ENCODE peak calls at places on chromosomes 5 and 9, in five cellular contexts. One of them, this sample, is unnamed.

GRCh38 chr9:13648676-13649075 is 369.2 kb upstream of the MPDZ start:
- DNase-seq in aorta: no peak
- DNase-seq in adrenal gland: no peak
- DNase-seq in RWPE1: peak
- DNase-seq in IMR-90: no peak
- DNase-seq in this sample: no peak

GRCh38 chr5:176491901-176492300 is 43.7 kb downstream of the FAF2 start:
- DNase-seq in aorta: no peak
- DNase-seq in adrenal gland: no peak
- DNase-seq in RWPE1: peak
- DNase-seq in IMR-90: no peak
- DNase-seq in this sample: no peak

GRCh38 chr5:65205016-65205415 is 276.7 kb downstream of the ADAMTS6 start:
- DNase-seq in aorta: no peak
- DNase-seq in adrenal gland: no peak
- DNase-seq in RWPE1: no peak
- DNase-seq in IMR-90: peak
- DNase-seq in this sample: no peak

GRCh38 chr5:21773456-21773855 is 1079.7 kb downstream of the CDH12 start:
- DNase-seq in aorta: no peak
- DNase-seq in adrenal gland: no peak
- DNase-seq in RWPE1: no peak
- DNase-seq in IMR-90: no peak
- DNase-seq in this sample: no peak

GRCh38 chr9:110049699-110050450 is 158.1 kb downstream of the C9orf152 start:
- DNase-seq in aorta: peak
- DNase-seq in adrenal gland: peak
- DNase-seq in RWPE1: peak
- DNase-seq in IMR-90: no peak
- DNase-seq in this sample: no peak

GRCh38 chr9:92975452-92975770 is 28.1 kb downstream of the FGD3 start:
- DNase-seq in aorta: no peak
- DNase-seq in adrenal gland: no peak
- DNase-seq in RWPE1: no peak
- DNase-seq in IMR-90: no peak
- DNase-seq in this sample: no peak

GRCh38 chr9:37184905-37185867 is 64.8 kb downstream of the ZCCHC7 start:
- DNase-seq in aorta: no peak
- DNase-seq in adrenal gland: no peak
- DNase-seq in RWPE1: no peak
- DNase-seq in IMR-90: no peak
- DNase-seq in this sample: no peak

GRCh38 chr9:127809562-127810377 is 7.1 kb downstream of the FPGS start:
- DNase-seq in aorta: no peak
- DNase-seq in adrenal gland: peak
- DNase-seq in RWPE1: peak
- DNase-seq in IMR-90: no peak
- DNase-seq in this sample: peak

GRCh38 chr5:98492258-98492657 is 281.2 kb upstream of the RGMB start:
- DNase-seq in aorta: no peak
- DNase-seq in adrenal gland: no peak
- DNase-seq in RWPE1: peak
- DNase-seq in IMR-90: no peak
- DNase-seq in this sample: no peak

GRCh38 chr5:73376618-73377170 is 71.9 kb downstream of the FOXD1 start:
- DNase-seq in aorta: no peak
- DNase-seq in adrenal gland: no peak
- DNase-seq in RWPE1: peak
- DNase-seq in IMR-90: peak
- DNase-seq in this sample: no peak

GRCh38 chr5:16616536-16617271 is at the start of gene RETREG1:
- DNase-seq in aorta: peak
- DNase-seq in adrenal gland: peak
- DNase-seq in RWPE1: peak
- DNase-seq in IMR-90: no peak
- DNase-seq in this sample: peak

GRCh38 chr9:90843530-90843929 is 41.9 kb downstream of the SYK start:
- DNase-seq in aorta: no peak
- DNase-seq in adrenal gland: no peak
- DNase-seq in RWPE1: no peak
- DNase-seq in IMR-90: no peak
- DNase-seq in this sample: no peak

GRCh38 chr5:66169534-66169933 is 25.4 kb downstream of the SREK1 start:
- DNase-seq in aorta: no peak
- DNase-seq in adrenal gland: no peak
- DNase-seq in RWPE1: no peak
- DNase-seq in IMR-90: peak
- DNase-seq in this sample: no peak

GRCh38 chr5:119255571-119256356 is 100.1 kb upstream of the TNFAIP8 start:
- DNase-seq in aorta: no peak
- DNase-seq in adrenal gland: no peak
- DNase-seq in RWPE1: no peak
- DNase-seq in IMR-90: peak
- DNase-seq in this sample: peak

GRCh38 chr5:103428411-103428871 is 134.1 kb downstream of the NUDT12 start:
- DNase-seq in aorta: peak
- DNase-seq in adrenal gland: no peak
- DNase-seq in RWPE1: no peak
- DNase-seq in IMR-90: peak
- DNase-seq in this sample: peak

GRCh38 chr5:134547999-134548626 is 22.6 kb downstream of the JADE2 start:
- DNase-seq in aorta: no peak
- DNase-seq in adrenal gland: peak
- DNase-seq in RWPE1: no peak
- DNase-seq in IMR-90: no peak
- DNase-seq in this sample: no peak
- H3K27ac ChIP-seq in aorta: no peak
- H3K27ac ChIP-seq in adrenal gland: peak
- H3K27ac ChIP-seq in RWPE1: peak
- H3K27ac ChIP-seq in IMR-90: peak
- H3K27ac ChIP-seq in this sample: no peak

DNA sequence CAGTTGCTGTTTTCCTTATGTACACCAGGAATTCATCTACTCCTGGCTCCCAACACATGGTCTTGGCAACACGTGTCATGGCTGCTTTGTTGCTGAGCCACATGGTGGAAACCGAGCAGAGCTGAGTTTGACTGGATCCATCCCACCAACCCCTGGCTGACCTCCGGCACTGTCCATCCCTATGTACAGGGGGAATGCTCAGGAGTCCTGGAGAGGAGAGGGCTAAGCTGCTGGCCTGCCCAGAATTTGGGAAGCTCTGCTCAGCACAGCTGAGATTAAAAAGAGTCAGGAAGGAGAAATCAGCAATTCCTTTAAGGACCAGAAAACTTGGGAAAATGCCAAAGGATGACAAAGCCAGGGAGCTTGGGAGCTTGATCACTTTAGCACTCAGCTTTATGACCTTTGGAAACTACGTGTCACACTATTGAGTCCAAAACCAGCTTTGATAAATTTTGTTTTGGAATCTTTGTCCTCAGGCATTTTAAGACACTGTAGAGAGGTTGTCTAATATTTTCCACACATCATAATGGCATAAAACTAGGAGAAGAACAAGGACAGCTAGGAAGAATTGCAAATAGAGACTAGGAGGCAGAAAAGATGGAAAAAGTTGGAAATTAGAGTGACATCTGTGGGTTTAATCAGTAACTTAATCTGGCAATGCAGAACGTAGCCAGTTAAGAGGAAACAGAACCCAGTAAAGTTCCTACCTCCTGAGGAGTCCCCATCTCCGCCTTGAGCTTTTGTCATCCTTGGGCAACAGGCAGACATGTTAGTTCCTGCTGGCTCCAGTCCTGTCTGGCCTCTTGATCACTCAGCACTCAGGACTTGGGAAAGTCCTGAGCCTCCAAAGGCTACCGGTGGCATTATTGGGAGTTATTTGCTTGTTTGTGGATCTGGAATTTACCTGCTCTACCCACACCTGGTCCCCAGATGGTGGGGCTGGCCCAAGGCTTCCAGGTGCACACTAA is 62.5 kb upstream of the PLPP1 start:
- DNase-seq in aorta: peak
- DNase-seq in adrenal gland: peak
- DNase-seq in RWPE1: peak
- DNase-seq in IMR-90: peak
- DNase-seq in this sample: no peak
- H3K27ac ChIP-seq in aorta: peak
- H3K27ac ChIP-seq in adrenal gland: peak
- H3K27ac ChIP-seq in RWPE1: peak
- H3K27ac ChIP-seq in IMR-90: peak
- H3K27ac ChIP-seq in this sample: no peak

GRCh38 chr5:143494595-143494994 is 91.1 kb upstream of the NR3C1 start:
- DNase-seq in aorta: no peak
- DNase-seq in adrenal gland: no peak
- DNase-seq in RWPE1: no peak
- DNase-seq in IMR-90: no peak
- DNase-seq in this sample: no peak

GRCh38 chr5:143494162-143494561 is 90.7 kb upstream of the NR3C1 start:
- DNase-seq in aorta: no peak
- DNase-seq in adrenal gland: no peak
- DNase-seq in RWPE1: peak
- DNase-seq in IMR-90: peak
- DNase-seq in this sample: peak

GRCh38 chr5:143496928-143497327 is 93.4 kb upstream of the NR3C1 start:
- DNase-seq in aorta: no peak
- DNase-seq in adrenal gland: no peak
- DNase-seq in RWPE1: no peak
- DNase-seq in IMR-90: peak
- DNase-seq in this sample: no peak

GRCh38 chr5:143495823-143496275 is 92.4 kb upstream of the NR3C1 start:
- DNase-seq in aorta: no peak
- DNase-seq in adrenal gland: peak
- DNase-seq in RWPE1: peak
- DNase-seq in IMR-90: peak
- DNase-seq in this sample: no peak

DNA sequence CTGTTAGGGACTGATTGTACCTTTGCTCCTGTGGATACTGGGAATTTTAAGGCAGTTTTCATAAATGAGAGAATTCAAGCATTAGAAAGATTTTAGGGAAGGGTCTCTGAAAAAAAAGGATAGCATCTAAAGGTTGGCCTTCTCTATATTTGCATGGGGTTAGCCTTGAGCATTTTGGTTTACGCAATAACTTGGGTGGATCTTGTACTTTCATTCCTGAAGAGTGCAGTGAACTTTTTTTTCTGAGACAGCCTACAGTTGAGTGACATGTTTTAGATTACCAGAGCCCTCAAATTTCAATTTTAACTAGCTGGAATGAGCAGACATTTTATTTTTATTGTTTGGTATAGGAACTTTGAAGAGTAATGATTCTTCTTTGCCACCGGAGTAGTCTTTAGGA is 91.6 kb upstream of the NR3C1 start:
- DNase-seq in aorta: no peak
- DNase-seq in adrenal gland: no peak
- DNase-seq in RWPE1: peak
- DNase-seq in IMR-90: peak
- DNase-seq in this sample: peak
- H3K27ac ChIP-seq in aorta: no peak
- H3K27ac ChIP-seq in adrenal gland: no peak
- H3K27ac ChIP-seq in RWPE1: no peak
- H3K27ac ChIP-seq in IMR-90: no peak
- H3K27ac ChIP-seq in this sample: no peak

GRCh38 chr5:78819166-78819565 is 165.9 kb downstream of the ARSB start:
- DNase-seq in aorta: no peak
- DNase-seq in adrenal gland: no peak
- DNase-seq in RWPE1: no peak
- DNase-seq in IMR-90: no peak
- DNase-seq in this sample: no peak
- H3K27ac ChIP-seq in aorta: no peak
- H3K27ac ChIP-seq in adrenal gland: no peak
- H3K27ac ChIP-seq in RWPE1: no peak
- H3K27ac ChIP-seq in IMR-90: no peak
- H3K27ac ChIP-seq in this sample: peak